ENCODE peak calls at places on chromosomes 2 and 18, in four cellular contexts. One of them, this sample, is unnamed.

GRCh38 chr2:233353769-233354499 is at the start of gene DGKD:
- DNase-seq in HT1080: no peak
- DNase-seq in GM23248: peak
- DNase-seq in cardiac muscle cell: peak
- DNase-seq in this sample: no peak

GRCh38 chr2:17104454-17104853 is 413.8 kb downstream of the RAD51AP2 start:
- DNase-seq in HT1080: peak
- DNase-seq in GM23248: peak
- DNase-seq in cardiac muscle cell: peak
- DNase-seq in this sample: no peak

GRCh38 chr2:237737196-237737865 is 61.2 kb upstream of the RBM44 start:
- DNase-seq in HT1080: no peak
- DNase-seq in GM23248: no peak
- DNase-seq in cardiac muscle cell: no peak
- DNase-seq in this sample: no peak

GRCh38 chr2:207184348-207184747 is 18.6 kb upstream of the KLF7 start:
- DNase-seq in HT1080: peak
- DNase-seq in GM23248: peak
- DNase-seq in cardiac muscle cell: peak
- DNase-seq in this sample: no peak

GRCh38 chr2:240985881-240986786 is 12.3 kb upstream of the SNED1 start:
- DNase-seq in HT1080: no peak
- DNase-seq in GM23248: no peak
- DNase-seq in cardiac muscle cell: no peak
- DNase-seq in this sample: peak

GRCh38 chr2:705971-706511 is 28.8 kb upstream of the TMEM18 start:
- DNase-seq in HT1080: no peak
- DNase-seq in GM23248: no peak
- DNase-seq in cardiac muscle cell: no peak
- DNase-seq in this sample: no peak

GRCh38 chr2:196823750-196824149 is 14.6 kb upstream of the C2orf66 start:
- DNase-seq in HT1080: peak
- DNase-seq in GM23248: peak
- DNase-seq in cardiac muscle cell: peak
- DNase-seq in this sample: no peak

GRCh38 chr2:127674241-127675209 is 805 bp downstream of the LIMS2 start:
- DNase-seq in HT1080: no peak
- DNase-seq in GM23248: peak
- DNase-seq in cardiac muscle cell: no peak
- DNase-seq in this sample: no peak

GRCh38 chr2:66446924-66447323 is 12.0 kb downstream of the MEIS1 start:
- DNase-seq in HT1080: no peak
- DNase-seq in GM23248: no peak
- DNase-seq in cardiac muscle cell: no peak
- DNase-seq in this sample: no peak

GRCh38 chr18:58848685-58849084 is 16.0 kb upstream of the ZNF532 start:
- DNase-seq in HT1080: peak
- DNase-seq in GM23248: peak
- DNase-seq in cardiac muscle cell: peak
- DNase-seq in this sample: no peak

GRCh38 chr2:20675701-20676352 is 8.9 kb downstream of the GDF7 start:
- DNase-seq in HT1080: no peak
- DNase-seq in GM23248: peak
- DNase-seq in cardiac muscle cell: no peak
- DNase-seq in this sample: no peak